ENCODE peak calls at places on chromosomes 1 and 21, in nine cellular contexts. L is cardiac muscle cell; F is CD8-positive, alpha-beta T cell; K is thoracic aorta; O is H9; D is left ventricle myocardium inferior; Z is aorta; X is tibial artery; I is endothelial cell of umbilical vein. A is an unnamed sample.

GRCh38 chr1:230919201-230919600 is 50.9 kb upstream of the C1orf198 start:
- DNase-seq in L (no peak), F (no peak), K (no peak), O (no peak), D (no peak), Z (no peak), X (no peak), I (no peak), A (no peak)

GRCh38 chr21:29581393-29581792 is 282.7 kb downstream of the BACH1 start:
- DNase-seq in L (no peak), F (no peak), K (no peak), O (no peak), D (no peak), Z (no peak), X (no peak), I (no peak), A (no peak)

GRCh38 chr1:214816603-214817002 is 213.6 kb downstream of the CENPF start:
- DNase-seq in L (no peak), F (no peak), K (no peak), O (no peak), D (no peak), Z (no peak), X (no peak), I (no peak), A (no peak)

GRCh38 chr1:36835696-36836095 is 198.6 kb downstream of the GRIK3 start:
- DNase-seq in L (no peak), F (no peak), K (no peak), O (no peak), D (no peak), Z (no peak), X (no peak), I (no peak), A (no peak)

GRCh38 chr1:24952413-24952841 is 22.4 kb upstream of the RUNX3 start:
- DNase-seq in L (no peak), F (no peak), K (no peak), O (no peak), D (no peak), Z (no peak), X (no peak), I (no peak), A (no peak)

GRCh38 chr1:48977273-48977672 is 200.6 kb upstream of the BEND5 start:
- DNase-seq in L (no peak), F (no peak), K (no peak), O (no peak), D (no peak), Z (no peak), X (no peak), I (no peak), A (no peak)

GRCh38 chr1:206926286-206926685 is 4.5 kb upstream of the FCMR start:
- DNase-seq in L (no peak), F (no peak), K (no peak), O (no peak), D (no peak), Z (no peak), X (no peak), I (no peak), A (no peak)

GRCh38 chr1:8408151-8408839 is 90.4 kb downstream of the SLC45A1 start:
- DNase-seq in L (peak; percentile 97), F (no peak), K (peak; percentile 57), O (no peak), D (peak; percentile 66), Z (peak; percentile 81), X (peak; percentile 80), I (peak; percentile 89), A (no peak)

GRCh38 chr1:176765608-176766007 is 302.6 kb downstream of the PAPPA2 start:
- DNase-seq in L (no peak), F (no peak), K (no peak), O (peak; percentile 37), D (no peak), Z (no peak), X (no peak), I (no peak), A (no peak)

GRCh38 chr1:116433283-116434257 is 60.5 kb downstream of the ATP1A1 start:
- DNase-seq in L (peak; percentile 53), F (no peak), K (no peak), O (no peak), D (peak; percentile 65), Z (no peak), X (no peak), I (no peak), A (peak; percentile 77)

GRCh38 chr21:17688912-17689874 is 76.5 kb upstream of the BTG3 start:
- DNase-seq in L (peak; percentile 76), F (peak; percentile 17), K (no peak), O (peak; percentile 52), D (peak; percentile 23), Z (peak; percentile 56), X (no peak), I (no peak), A (peak; percentile 86)

GRCh38 chr1:35316264-35316663 is 47.8 kb downstream of the ZMYM4 start:
- DNase-seq in L (no peak), F (no peak), K (no peak), O (no peak), D (no peak), Z (no peak), X (no peak), I (no peak), A (no peak)

GRCh38 chr1:161309868-161310267 is at the start of gene MPZ:
- DNase-seq in L (no peak), F (no peak), K (no peak), O (no peak), D (no peak), Z (no peak), X (no peak), I (no peak), A (no peak)

GRCh38 chr1:202207292-202207691 is 13.7 kb downstream of the LGR6 start:
- DNase-seq in L (peak; percentile 86), F (no peak), K (no peak), O (no peak), D (no peak), Z (peak; percentile 71), X (peak; percentile 35), I (peak; percentile 70), A (no peak)

GRCh38 chr1:164748253-164748899 is 189.4 kb downstream of the PBX1 start:
- DNase-seq in L (peak; percentile 99), F (no peak), K (no peak), O (no peak), D (peak; percentile 55), Z (no peak), X (peak; percentile 63), I (peak; percentile 78), A (no peak)
- H3K27ac ChIP-seq in L (peak overlapping the region; percentile 49), F (no peak overlapping the region), K (no peak overlapping the region), O (no peak overlapping the region), D (peak overlapping the region; percentile 81), Z (no peak overlapping the region), X (peak overlapping the region; percentile 67), I (no peak overlapping the region), A (no peak overlapping the region)

GRCh38 chr21:38861006-38861405 is 55.3 kb downstream of the ETS2 start:
- DNase-seq in L (peak; percentile 52), F (no peak), K (no peak), O (no peak), D (peak; percentile 73), Z (no peak), X (no peak), I (no peak), A (no peak)
- H3K27ac ChIP-seq in L (no peak overlapping the region), F (no peak overlapping the region), K (no peak overlapping the region), O (no peak overlapping the region), D (no peak overlapping the region), Z (no peak overlapping the region), X (no peak overlapping the region), I (no peak overlapping the region), A (no peak overlapping the region)

DNA sequence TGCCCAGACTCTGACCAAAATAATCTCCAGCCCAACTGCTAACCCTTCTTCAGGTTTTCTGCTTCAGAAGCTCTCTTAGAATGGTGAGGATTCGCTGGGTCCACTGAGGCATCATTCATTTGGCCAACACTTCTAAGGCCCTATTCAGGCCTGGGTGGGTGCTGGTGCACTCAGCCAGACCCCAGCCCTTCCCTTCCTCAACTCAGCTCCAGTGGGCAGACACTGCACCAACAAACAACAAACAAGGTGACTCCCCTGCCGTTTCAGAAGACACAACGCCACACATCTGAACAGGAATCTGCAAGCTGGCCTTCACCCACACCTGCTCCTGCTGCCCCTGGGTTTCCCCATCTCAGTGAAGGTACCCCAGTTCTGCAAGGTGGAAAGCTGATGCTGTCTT is 6.0 kb downstream of the HEYL start:
- DNase-seq in L (no peak), F (no peak), K (no peak), O (no peak), D (no peak), Z (no peak), X (no peak), I (no peak), A (no peak)
- H3K27ac ChIP-seq in L (no peak overlapping the region), F (no peak overlapping the region), K (peak overlapping the region; percentile 78), O (no peak overlapping the region), D (peak overlapping the region; percentile 90), Z (no peak overlapping the region), X (peak overlapping the region; percentile 96), I (no peak overlapping the region), A (no peak overlapping the region)

DNA sequence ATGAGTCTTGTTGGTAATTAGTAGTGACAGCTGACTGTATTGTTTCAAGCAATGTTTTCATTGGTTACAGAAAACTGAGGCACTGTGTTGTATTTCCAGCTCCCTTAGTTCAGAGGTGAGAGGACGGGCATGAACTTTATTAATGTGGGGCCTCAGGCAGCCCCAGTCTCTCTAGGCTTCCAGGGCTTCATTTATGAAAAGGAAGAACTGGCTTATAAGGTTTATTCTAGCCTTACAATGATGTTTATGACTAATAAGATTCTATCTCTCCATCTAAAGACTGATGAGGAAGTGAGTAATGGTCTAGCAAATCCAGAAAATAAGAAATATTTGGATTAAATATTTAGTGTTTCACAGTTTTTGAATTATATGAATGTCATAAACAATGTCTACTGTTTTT is 41.5 kb downstream of the CBS start:
- DNase-seq in L (no peak), F (no peak), K (no peak), O (no peak), D (no peak), Z (no peak), X (no peak), I (peak; percentile 71), A (no peak)
- H3K27ac ChIP-seq in L (no peak overlapping the region), F (no peak overlapping the region), K (no peak overlapping the region), O (no peak overlapping the region), D (no peak overlapping the region), Z (no peak overlapping the region), X (no peak overlapping the region), I (peak overlapping the region; percentile 73), A (no peak overlapping the region)

DNA sequence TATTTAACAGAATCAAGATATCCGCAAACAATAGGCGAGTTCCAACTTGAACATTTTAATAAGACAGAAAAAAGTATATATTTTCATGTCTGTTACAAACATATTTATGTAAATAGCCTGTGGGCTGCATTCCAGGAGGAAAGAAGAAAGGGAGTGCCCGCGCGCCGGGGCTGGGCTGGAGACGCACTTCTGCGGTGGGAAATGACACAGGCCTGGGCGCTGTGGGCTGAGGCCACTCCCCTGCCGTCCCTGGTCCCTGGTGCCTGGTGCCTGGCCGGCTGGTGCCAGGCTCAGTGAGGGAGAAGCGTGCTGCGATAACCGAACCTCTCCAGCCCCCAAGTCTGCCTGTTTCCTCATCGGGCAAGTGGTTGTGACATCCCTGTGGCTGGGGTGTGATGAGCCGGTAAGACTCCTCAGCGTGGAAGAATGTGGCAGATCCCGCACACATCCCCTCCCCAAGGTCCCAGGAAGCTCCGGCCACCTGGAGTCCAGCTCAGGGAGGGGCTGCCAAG is 160.7 kb downstream of the PEX14 start:
- DNase-seq in L (peak; percentile 16), F (no peak), K (no peak), O (no peak), D (no peak), Z (no peak), X (peak; percentile 48), I (no peak), A (peak; percentile 85)
- H3K27ac ChIP-seq in L (peak overlapping the region; percentile 11), F (no peak overlapping the region), K (peak overlapping the region; percentile 96), O (no peak overlapping the region), D (peak overlapping the region; percentile 68), Z (peak overlapping the region; percentile 47), X (peak overlapping the region; percentile 87), I (no peak overlapping the region), A (peak overlapping the region; percentile 99)